ENCODE peak calls at places on chromosomes 3 and 15, in five cellular contexts. H is IMR-90, C is K562, Q is HepG2, D is GM12878. N is an unnamed sample.

GRCh38 chr3:133835418-133835743 is 29.8 kb downstream of the SRPRB start:
- DNase-seq in H (no peak), C (no peak), Q (no peak), D (no peak), N (no peak)

GRCh38 chr15:40925863-40926658 is 3.1 kb upstream of the DLL4 start:
- DNase-seq in H (no peak), C (peak), Q (no peak), D (no peak), N (peak)

GRCh38 chr15:95025924-95026728 is 794.8 kb downstream of the MCTP2 start:
- DNase-seq in H (peak), C (peak), Q (no peak), D (no peak), N (peak)

GRCh38 chr3:82259994-82260393 is 498.5 kb upstream of the GBE1 start:
- DNase-seq in H (no peak), C (no peak), Q (no peak), D (no peak), N (no peak)

GRCh38 chr3:25557641-25558040 is 107.1 kb downstream of the TOP2B start:
- DNase-seq in H (no peak), C (no peak), Q (no peak), D (no peak), N (no peak)

GRCh38 chr3:30043156-30043555 is 563.2 kb upstream of the TGFBR2 start:
- DNase-seq in H (no peak), C (no peak), Q (no peak), D (no peak), N (no peak)

GRCh38 chr3:184635774-184636173 is 74.2 kb downstream of the EPHB3 start:
- DNase-seq in H (no peak), C (no peak), Q (no peak), D (no peak), N (peak)

GRCh38 chr15:68426149-68426548 is 5.8 kb downstream of the ITGA11 start:
- DNase-seq in H (no peak), C (no peak), Q (no peak), D (no peak), N (no peak)

GRCh38 chr3:89061257-89061656 is 46.2 kb upstream of the EPHA3 start:
- DNase-seq in H (no peak), C (no peak), Q (no peak), D (no peak), N (no peak)
- TF ChIP-seq MXI1 in H (no peak), C (no peak), Q (no peak), D (no peak), N (no peak)

DNA sequence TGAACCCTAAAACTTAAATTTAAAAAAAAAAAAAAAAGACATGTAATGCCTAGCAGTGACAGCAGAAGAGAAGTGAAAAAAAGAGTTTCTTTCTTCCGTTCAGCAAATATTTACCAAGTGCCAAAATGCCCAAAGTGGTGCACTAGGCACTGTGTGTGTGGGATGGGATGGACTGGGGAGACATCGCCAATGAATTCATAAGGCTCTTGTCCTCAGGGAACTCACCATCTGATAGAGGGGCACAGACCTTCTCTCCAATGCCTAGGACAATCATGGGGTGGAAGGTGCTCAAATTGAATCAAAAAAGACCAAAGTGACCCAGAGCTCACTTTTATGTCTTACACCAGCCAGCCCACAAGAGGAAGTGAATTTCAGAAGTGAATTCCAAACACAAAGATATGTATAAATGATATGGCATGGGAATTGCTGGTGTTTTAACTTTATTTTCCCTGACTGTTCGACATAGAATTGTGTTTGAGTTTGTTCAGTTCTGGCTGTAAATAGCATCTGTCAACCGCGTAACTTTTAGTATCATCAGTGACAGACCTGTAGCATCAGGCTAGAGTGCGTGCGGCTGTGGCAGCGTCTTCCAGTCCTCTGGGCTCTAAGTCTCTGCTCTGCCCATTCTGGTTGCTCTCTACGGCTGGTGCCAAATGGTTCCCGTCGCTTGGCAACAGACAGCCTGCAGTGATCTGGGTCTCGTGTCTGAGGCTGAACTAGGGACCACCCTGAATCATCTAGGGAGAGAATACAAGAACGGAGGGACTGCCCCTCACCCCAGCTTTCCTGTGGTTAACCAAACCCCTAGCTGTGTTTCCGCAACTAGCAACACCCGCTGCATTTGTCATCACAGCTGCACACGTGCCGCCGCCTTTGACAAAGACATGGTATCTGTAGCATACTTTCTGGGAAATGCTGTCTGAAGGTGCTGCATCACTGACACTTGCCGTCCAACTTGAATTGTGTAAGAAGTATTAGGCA is 154.0 kb upstream of the THBS1 start:
- DNase-seq in H (peak), C (no peak), Q (no peak), D (peak), N (peak)
- TF ChIP-seq MXI1 in H (peak), C (no peak), Q (no peak), D (no peak), N (peak)

GRCh38 chr15:28994142-28994829 is 108.5 kb downstream of the APBA2 start:
- DNase-seq in H (no peak), C (no peak), Q (no peak), D (no peak), N (no peak)
- TF ChIP-seq MXI1 in H (no peak), C (no peak), Q (no peak), D (no peak), N (no peak)

DNA sequence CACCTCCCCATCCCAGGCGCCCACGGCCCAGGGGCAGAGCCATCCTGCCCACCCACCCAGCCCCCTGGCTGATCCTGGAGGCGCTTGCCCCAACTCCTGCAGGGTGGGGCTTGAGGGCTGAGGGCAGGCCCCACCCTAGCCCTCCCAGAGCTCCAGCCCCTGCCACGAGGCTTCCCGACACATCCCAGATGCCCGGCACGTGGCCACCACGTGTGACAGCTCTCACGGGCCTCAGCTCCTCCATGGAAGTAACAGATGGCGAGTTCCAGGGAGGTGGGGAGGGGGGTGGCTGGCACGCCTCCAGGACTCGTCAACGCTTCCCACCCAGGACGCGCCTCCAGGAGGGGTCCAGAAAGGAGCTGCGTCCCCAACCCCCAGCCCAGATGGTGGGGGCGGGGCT is 29.1 kb downstream of the PLXND1 start:
- DNase-seq in H (no peak), C (no peak), Q (no peak), D (no peak), N (peak)
- TF ChIP-seq MXI1 in H (no peak), C (no peak), Q (no peak), D (no peak), N (no peak)

DNA sequence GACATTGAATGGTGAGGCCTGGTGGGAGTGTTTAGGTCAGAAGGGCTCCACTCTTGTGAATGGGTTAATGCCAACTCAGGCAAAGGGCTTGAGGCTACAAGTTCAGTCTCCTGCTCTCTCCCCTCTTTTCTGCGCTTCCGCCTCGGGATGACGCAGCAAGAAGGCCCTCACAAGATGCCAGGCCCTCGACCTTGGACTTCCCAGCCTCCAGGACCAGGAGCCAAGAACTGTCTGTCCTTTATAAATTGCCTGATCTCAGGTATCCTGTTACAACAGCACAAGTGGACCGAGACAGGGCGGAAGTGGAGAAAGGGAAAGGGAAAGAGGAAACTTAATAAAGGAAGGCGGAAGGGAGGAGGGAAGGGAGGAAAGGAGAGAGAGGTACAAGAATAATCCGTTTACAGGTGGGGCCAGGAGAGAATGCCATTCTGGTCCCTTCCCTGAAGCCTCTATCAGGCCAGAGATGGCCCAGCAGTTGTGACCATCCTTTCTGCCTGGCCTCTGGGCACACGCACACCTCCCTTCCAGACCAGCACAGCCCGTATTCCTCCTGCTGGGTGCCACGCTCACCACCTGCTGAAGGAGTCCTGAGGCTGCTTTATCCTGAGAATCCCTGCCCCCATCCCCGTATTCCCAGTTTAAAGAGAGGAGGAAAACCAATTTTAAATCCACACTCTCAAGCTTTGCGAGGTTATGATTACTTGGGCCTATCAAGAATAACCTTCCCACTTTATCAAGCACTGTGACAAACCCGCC is 64.2 kb downstream of the OXNAD1 start:
- DNase-seq in H (no peak), C (no peak), Q (no peak), D (no peak), N (no peak)
- TF ChIP-seq MXI1 in H (no peak), C (no peak), Q (no peak), D (no peak), N (no peak)